ENCODE peak calls at places on chromosomes 3 and 15, in seven cellular contexts. N is HEK293T, Y is HCT116, K is H1, T is K562, U is GM12878, V is HepG2. L is an unnamed sample.

GRCh38 chr3:121661376-121661775 is 673 bp upstream of the HCLS1 start:
- DNase-seq in N (no peak), Y (no peak), K (no peak), T (no peak), U (no peak), V (no peak), L (no peak)

GRCh38 chr3:73419179-73419803 is 205.4 kb downstream of the PDZRN3 start:
- DNase-seq in N (peak; percentile 42), Y (no peak), K (no peak), T (no peak), U (no peak), V (no peak), L (peak; percentile 20)

GRCh38 chr3:59780209-59780608 is 730.4 kb upstream of the CFAP20DC start:
- DNase-seq in N (no peak), Y (no peak), K (no peak), T (no peak), U (no peak), V (no peak), L (no peak)

GRCh38 chr3:152591448-152592003 is 243.4 kb upstream of the P2RY1 start:
- DNase-seq in N (no peak), Y (no peak), K (no peak), T (peak; percentile 79), U (no peak), V (no peak), L (no peak)

GRCh38 chr15:49370782-49371181 is 52.3 kb upstream of the FGF7 start:
- DNase-seq in N (no peak), Y (peak; percentile 13), K (no peak), T (peak; percentile 26), U (no peak), V (no peak), L (no peak)

GRCh38 chr15:26970712-26971210 is at the start of gene GABRG3:
- DNase-seq in N (no peak), Y (no peak), K (peak; percentile 79), T (no peak), U (no peak), V (no peak), L (peak; percentile 72)

GRCh38 chr15:70853270-70853854 is 595 bp downstream of the LARP6 start:
- DNase-seq in N (peak; percentile 50), Y (no peak), K (peak; percentile 76), T (no peak), U (no peak), V (no peak), L (peak; percentile 71)

GRCh38 chr3:58861551-58861950 is 188.3 kb downstream of the CFAP20DC start:
- DNase-seq in N (no peak), Y (no peak), K (no peak), T (no peak), U (no peak), V (no peak), L (no peak)

GRCh38 chr15:90690585-90690984 is 26.6 kb upstream of the BLM start:
- DNase-seq in N (no peak), Y (no peak), K (no peak), T (no peak), U (no peak), V (no peak), L (no peak)

GRCh38 chr3:190494907-190495306 is 19.0 kb upstream of the IL1RAP start:
- DNase-seq in N (no peak), Y (no peak), K (no peak), T (no peak), U (no peak), V (no peak), L (no peak)

GRCh38 chr15:88604381-88604951 is 16.7 kb upstream of the AEN start:
- DNase-seq in N (no peak), Y (no peak), K (no peak), T (no peak), U (no peak), V (no peak), L (no peak)

GRCh38 chr15:67358812-67359211 is 104.2 kb downstream of the IQCH start:
- DNase-seq in N (no peak), Y (no peak), K (no peak), T (no peak), U (no peak), V (peak; percentile 20), L (no peak)

GRCh38 chr15:86615411-86615810 is 535.7 kb downstream of the AGBL1 start:
- DNase-seq in N (no peak), Y (no peak), K (no peak), T (no peak), U (no peak), V (no peak), L (no peak)

GRCh38 chr3:185824467-185825378 is at the start of gene IGF2BP2:
- DNase-seq in N (peak; percentile 47), Y (no peak), K (peak; percentile 79), T (peak; percentile 87), U (no peak), V (peak; percentile 74), L (peak; percentile 81)

GRCh38 chr15:55108858-55109518 is 87.8 kb downstream of the RSL24D1 start:
- DNase-seq in N (peak; percentile 56), Y (peak; percentile 36), K (peak; percentile 88), T (peak; percentile 72), U (peak; percentile 9), V (peak; percentile 40), L (peak; percentile 86)

GRCh38 chr3:69888946-69889315 is 110.6 kb upstream of the SAMMSON start:
- DNase-seq in N (no peak), Y (no peak), K (no peak), T (no peak), U (no peak), V (no peak), L (no peak)

GRCh38 chr15:56432304-56432703 is 32.6 kb downstream of the MNS1 start:
- DNase-seq in N (no peak), Y (no peak), K (no peak), T (no peak), U (no peak), V (no peak), L (no peak)

GRCh38 chr3:47367631-47368030 is 13.2 kb upstream of the PTPN23 start:
- DNase-seq in N (no peak), Y (no peak), K (no peak), T (no peak), U (no peak), V (no peak), L (no peak)

GRCh38 chr15:25864966-25865365 is 1.8 kb upstream of the ATP10A start:
- DNase-seq in N (no peak), Y (no peak), K (no peak), T (no peak), U (no peak), V (no peak), L (no peak)

GRCh38 chr3:48157950-48158376 is 30.3 kb downstream of the CDC25A start:
- DNase-seq in N (peak; percentile 72), Y (peak; percentile 48), K (peak; percentile 87), T (peak; percentile 86), U (no peak), V (peak; percentile 47), L (peak; percentile 82)

DNA sequence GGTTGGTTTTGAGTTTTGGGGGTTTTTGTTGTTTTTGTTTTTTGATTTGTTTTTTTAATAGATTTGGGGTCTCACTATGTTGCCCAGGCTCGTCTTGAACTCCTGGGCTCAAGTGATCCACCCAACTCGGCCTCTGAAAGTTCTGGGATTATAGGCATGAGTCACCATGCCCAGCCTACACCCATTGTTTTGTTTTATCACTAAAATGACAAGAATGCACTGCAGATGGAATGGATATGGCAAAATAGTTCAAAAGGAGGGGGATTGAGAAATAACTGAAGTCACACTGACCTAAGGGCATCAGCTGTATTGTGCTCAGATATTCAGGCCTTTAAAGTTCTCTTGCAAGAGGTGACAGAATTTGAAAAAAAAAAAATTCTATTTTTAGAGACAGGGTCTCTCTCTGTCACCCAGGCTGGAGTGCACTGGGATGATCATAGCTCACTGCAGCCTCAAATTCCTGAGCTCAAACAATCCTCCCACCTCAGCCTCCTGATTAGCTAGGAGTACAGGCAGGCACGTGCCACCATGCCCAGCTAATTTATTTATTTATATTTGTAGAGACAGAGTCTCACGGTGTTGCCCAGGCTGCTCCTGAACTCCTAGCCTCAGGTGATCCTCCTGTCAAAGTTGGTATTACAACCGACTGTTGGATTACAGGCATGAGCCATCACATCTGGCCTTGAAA is 4.4 kb upstream of the RASA2 start:
- DNase-seq in N (no peak), Y (peak; percentile 15), K (no peak), T (no peak), U (no peak), V (peak; percentile 90), L (no peak)
- TF ChIP-seq SP1 in N (no peak), Y (peak; percentile 13), K (no peak), T (no peak), U (no peak), V (no peak), L (no peak)

DNA sequence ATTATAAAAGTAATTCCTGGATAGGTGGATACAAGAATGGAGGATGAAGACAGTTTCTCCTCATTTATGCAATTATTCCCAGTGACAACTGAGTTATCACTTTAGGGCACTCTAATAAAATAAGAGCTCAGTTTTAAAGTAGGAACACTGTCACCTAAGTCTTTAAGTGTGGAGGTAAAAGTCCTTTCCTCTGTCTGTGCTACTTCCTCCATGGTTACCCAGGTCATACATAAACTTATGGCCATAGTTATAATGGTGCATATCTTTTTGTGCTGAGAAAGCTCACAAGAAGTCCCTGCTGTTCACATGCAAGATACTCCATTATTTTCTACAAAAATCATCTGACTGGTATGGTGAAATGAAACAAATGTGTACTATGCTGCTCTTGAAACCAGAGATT is 1093.6 kb downstream of the IGSF11 start:
- DNase-seq in N (no peak), Y (no peak), K (no peak), T (no peak), U (no peak), V (no peak), L (no peak)
- TF ChIP-seq SP1 in N (no peak), Y (no peak), K (no peak), T (no peak), U (no peak), V (no peak), L (no peak)

DNA sequence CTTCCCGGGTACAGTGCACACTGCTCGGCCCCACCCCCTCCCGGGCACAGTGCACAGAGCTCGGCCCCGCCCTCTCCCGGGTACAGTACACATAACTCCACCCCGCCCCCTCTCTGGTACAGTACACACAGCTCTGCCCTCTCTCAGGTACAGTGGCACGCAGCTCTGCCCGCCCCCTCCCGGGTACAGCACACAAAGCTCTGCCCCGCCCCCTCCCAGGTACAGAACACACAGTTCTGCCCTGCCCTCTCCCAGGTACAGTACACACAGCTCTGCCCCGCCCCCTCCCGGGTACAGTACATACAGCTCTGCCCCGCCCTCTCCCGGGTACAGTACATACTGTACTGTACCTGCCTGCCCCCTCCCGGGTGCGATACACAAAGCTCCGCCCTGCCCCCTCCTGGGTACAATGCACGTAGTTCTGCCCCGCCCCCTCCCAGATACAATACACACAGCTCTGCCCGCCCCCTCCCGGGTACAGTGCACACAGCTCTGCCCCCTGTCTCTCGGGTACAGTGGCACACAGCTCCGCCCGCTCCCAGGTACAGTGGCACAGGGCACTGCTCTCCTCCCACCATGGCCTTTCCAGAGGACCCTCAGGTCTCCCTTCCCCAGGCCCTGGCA is 16.4 kb upstream of the PRR20G start:
- DNase-seq in N (peak; percentile 35), Y (peak; percentile 92), K (no peak), T (peak; percentile 9), U (no peak), V (peak; percentile 69), L (peak; percentile 45)
- TF ChIP-seq SP1 in N (no peak), Y (peak; percentile 8), K (no peak), T (no peak), U (no peak), V (no peak), L (no peak)

DNA sequence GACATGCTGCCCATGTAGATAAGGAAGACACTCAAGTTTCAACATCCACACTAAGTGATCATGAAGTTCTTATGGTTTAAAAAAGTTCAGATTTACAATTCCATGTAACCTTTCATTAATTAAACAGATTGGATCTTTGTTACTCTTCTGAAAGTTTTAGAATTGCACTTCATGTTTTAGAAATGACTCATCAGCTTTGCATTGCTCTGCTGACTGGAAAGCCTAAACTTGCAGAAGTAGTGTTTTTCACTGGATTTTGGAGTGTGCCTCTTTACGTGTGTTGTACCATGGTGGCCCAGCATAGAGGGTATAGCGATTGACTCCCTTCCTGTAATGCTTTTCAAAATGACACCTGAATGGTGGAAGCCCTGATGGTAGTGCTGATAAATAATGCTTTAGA is 157.9 kb downstream of the BBX start:
- DNase-seq in N (no peak), Y (no peak), K (no peak), T (no peak), U (no peak), V (no peak), L (no peak)
- TF ChIP-seq SP1 in N (no peak), Y (no peak), K (no peak), T (no peak), U (no peak), V (no peak), L (no peak)

L was measured in WTC11.